ENCODE peak calls at places on chromosome 21, in ten cellular contexts. U is psoas muscle; O is cardiac fibroblast; K is IMR-90; N is kidney; P is AG04449; Z is H9; S is activated CD8-positive, alpha-beta T cell treated with anti-CD3 and anti-CD28 coated beads for 36 hours; A is MCF 10A; F is tibial artery. C is an unnamed sample.

GRCh38 chr21:45615145-45615711 is 28.3 kb upstream of the PCBP3 start:
- DNase-seq in F (peak), S (peak), N (peak), O (peak), K (peak), P (no peak), Z (peak), U (no peak), A (peak), C (peak)

GRCh38 chr21:39518845-39519205 is 67.1 kb downstream of the SH3BGR start:
- DNase-seq in U (no peak), F (no peak), P (no peak), K (no peak), A (peak), O (no peak), Z (no peak), N (no peak), S (no peak), C (no peak)

GRCh38 chr21:45030637-45031218 is 43.7 kb upstream of the ADARB1 start:
- DNase-seq in A (no peak), S (no peak), F (peak), O (peak), Z (peak), U (peak), N (no peak), K (no peak), P (no peak), C (no peak)

GRCh38 chr21:29477941-29478340 is 179.2 kb downstream of the BACH1 start:
- DNase-seq in F (no peak), A (peak), N (no peak), K (peak), O (peak), S (no peak), U (no peak), Z (no peak), P (no peak), C (no peak)

GRCh38 chr21:38938343-38938742 is 132.6 kb downstream of the ETS2 start:
- DNase-seq in U (no peak), K (peak), P (no peak), A (no peak), F (no peak), S (peak), O (peak), N (no peak), Z (no peak), C (no peak)

GRCh38 chr21:29163381-29164115 is 33.1 kb downstream of the MAP3K7CL start:
- DNase-seq in P (no peak), F (no peak), O (peak), N (no peak), S (no peak), A (peak), U (no peak), Z (no peak), K (no peak), C (no peak)

GRCh38 chr21:45287438-45288391 is at the start of gene POFUT2:
- DNase-seq in Z (peak), N (peak), F (peak), A (peak), S (peak), K (peak), P (no peak), U (peak), O (peak), C (peak)

GRCh38 chr21:46149205-46149901 is 6.0 kb downstream of the FTCD start:
- DNase-seq in U (no peak), N (peak), A (no peak), Z (no peak), O (no peak), F (peak), P (no peak), S (no peak), K (no peak), C (no peak)

GRCh38 chr21:27819299-27819698 is 852.4 kb upstream of the ADAMTS5 start:
- DNase-seq in K (no peak), U (no peak), F (no peak), A (no peak), Z (no peak), S (no peak), P (no peak), N (no peak), O (no peak), C (no peak)

GRCh38 chr21:33293136-33293535 is 27.0 kb downstream of the IL10RB start:
- DNase-seq in F (no peak), A (no peak), O (no peak), U (no peak), N (no peak), P (no peak), K (no peak), S (no peak), Z (no peak), C (no peak)

GRCh38 chr21:29104239-29104708 is 26.2 kb upstream of the MAP3K7CL start:
- DNase-seq in Z (no peak), S (no peak), N (no peak), K (peak), P (no peak), U (no peak), F (no peak), A (no peak), O (no peak), C (peak)

GRCh38 chr21:43362928-43363314 is 64.0 kb downstream of the SIK1 start:
- DNase-seq in F (no peak), A (no peak), Z (no peak), S (peak), U (no peak), P (no peak), K (no peak), N (no peak), O (no peak), C (no peak)

GRCh38 chr21:16588433-16588860 is 858.7 kb downstream of the USP25 start:
- DNase-seq in O (peak), S (no peak), N (peak), P (peak), K (peak), A (peak), F (peak), Z (peak), U (peak), C (no peak)

GRCh38 chr21:15549671-15550070 is 180.1 kb upstream of the USP25 start:
- DNase-seq in K (peak), U (no peak), Z (peak), F (no peak), S (no peak), P (peak), O (peak), A (peak), N (no peak), C (no peak)

GRCh38 chr21:18053151-18053550 is 191.5 kb upstream of the CHODL start:
- DNase-seq in N (no peak), S (no peak), K (no peak), O (no peak), F (no peak), U (no peak), Z (no peak), A (no peak), P (no peak), C (no peak)

GRCh38 chr21:19759836-19760235 is 1238.4 kb upstream of the NCAM2 start:
- DNase-seq in S (no peak), O (no peak), P (no peak), F (no peak), U (no peak), A (no peak), K (no peak), Z (no peak), N (peak), C (no peak)

GRCh38 chr21:28801906-28802305 is 190.8 kb downstream of the LTN1 start:
- DNase-seq in O (peak), N (no peak), K (peak), F (no peak), Z (no peak), P (no peak), U (no peak), A (no peak), S (no peak), C (no peak)

GRCh38 chr21:34189506-34189905 is 116.1 kb downstream of the MRPS6 start:
- DNase-seq in F (no peak), S (no peak), A (no peak), N (no peak), Z (no peak), K (no peak), U (no peak), O (no peak), P (no peak), C (no peak)

GRCh38 chr21:45886610-45887026 is 95.0 kb upstream of the COL6A1 start:
- DNase-seq in P (no peak), K (no peak), Z (no peak), N (peak), A (no peak), S (peak), U (peak), F (no peak), O (no peak), C (no peak)

GRCh38 chr21:29499229-29499628 is 200.5 kb downstream of the BACH1 start:
- DNase-seq in F (no peak), P (no peak), N (no peak), S (no peak), U (no peak), Z (no peak), O (no peak), K (no peak), A (no peak), C (no peak)

GRCh38 chr21:29342394-29342957 is 43.8 kb downstream of the BACH1 start:
- DNase-seq in S (peak), N (no peak), P (peak), U (peak), F (peak), A (peak), K (peak), Z (no peak), O (peak), C (peak)

GRCh38 chr21:46037338-46038325 is 56.1 kb downstream of the COL6A1 start:
- DNase-seq in P (no peak), S (no peak), Z (no peak), O (no peak), A (no peak), N (peak), K (no peak), F (no peak), U (no peak), C (peak)

GRCh38 chr21:40043423-40043822 is 176.2 kb downstream of the PCP4 start:
- DNase-seq in P (no peak), Z (no peak), O (no peak), S (no peak), U (no peak), F (no peak), K (no peak), N (no peak), A (no peak), C (no peak)

GRCh38 chr21:14943636-14944035 is 121.2 kb downstream of the NRIP1 start:
- DNase-seq in Z (no peak), A (no peak), S (no peak), N (no peak), F (no peak), O (no peak), U (no peak), K (peak), P (no peak), C (no peak)

DNA sequence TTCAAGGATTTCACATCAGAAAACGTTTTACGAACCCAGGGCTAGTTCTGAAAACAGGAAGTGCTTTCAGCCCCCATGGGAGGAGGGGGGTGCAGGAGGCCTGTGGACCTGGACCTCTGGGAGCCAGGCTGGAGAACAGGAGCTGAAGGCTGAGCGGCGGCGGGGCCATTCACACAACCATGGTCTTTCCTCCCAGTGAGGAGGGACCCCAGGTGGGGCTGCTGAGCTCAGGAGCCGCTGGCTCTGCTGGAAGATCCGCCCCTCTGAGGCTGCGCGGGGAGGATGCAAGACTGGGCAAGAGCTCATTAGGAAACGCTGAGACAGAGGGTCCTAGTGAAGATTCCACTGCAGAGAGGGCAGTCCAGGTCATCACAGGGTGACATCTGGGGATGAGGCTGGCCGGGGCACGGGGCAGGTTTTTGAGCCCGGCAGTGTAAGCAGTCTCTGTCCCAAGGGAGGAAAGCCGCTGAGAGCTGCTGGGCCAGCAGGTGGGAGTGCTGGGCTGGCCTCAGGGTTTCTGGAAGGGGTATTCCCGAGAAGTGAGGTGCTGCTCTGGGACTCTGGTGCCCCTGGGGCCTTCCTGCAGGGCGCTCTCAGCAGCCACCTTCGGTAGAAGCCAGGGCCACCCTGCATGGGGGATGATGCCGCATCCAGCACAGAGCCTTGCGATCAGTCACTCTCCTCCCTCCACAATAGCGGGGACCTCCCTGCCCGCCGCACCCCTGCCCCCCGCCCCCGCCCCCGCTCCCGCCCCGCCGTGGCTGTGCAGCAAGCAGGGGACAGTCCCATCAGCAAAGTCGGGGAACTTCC is 7.5 kb downstream of the MX2 start:
- DNase-seq in N (no peak), Z (peak), P (no peak), S (peak), A (no peak), U (peak), F (peak), K (no peak), O (peak), C (peak)
- TF ChIP-seq CTCF in N (no peak), Z (peak), P (no peak), S (peak), A (no peak), U (no peak), F (no peak), K (no peak), O (no peak), C (peak)

GRCh38 chr21:42237577-42237976 is 18.6 kb downstream of the ABCG1 start:
- DNase-seq in N (no peak), F (no peak), K (no peak), O (no peak), Z (no peak), U (peak), S (peak), P (no peak), A (no peak), C (no peak)

GRCh38 chr21:42239556-42239955 is 20.6 kb downstream of the ABCG1 start:
- DNase-seq in K (no peak), S (no peak), U (peak), O (no peak), A (no peak), F (no peak), P (no peak), Z (no peak), N (no peak), C (no peak)

GRCh38 chr21:42242611-42243010 is 23.7 kb downstream of the ABCG1 start:
- DNase-seq in N (peak), Z (no peak), A (no peak), K (no peak), F (no peak), S (no peak), O (no peak), P (no peak), U (peak), C (no peak)

GRCh38 chr21:42238185-42238934 is 19.4 kb downstream of the ABCG1 start:
- DNase-seq in K (no peak), O (no peak), Z (no peak), P (no peak), U (peak), S (peak), N (peak), A (no peak), F (no peak), C (no peak)

DNA sequence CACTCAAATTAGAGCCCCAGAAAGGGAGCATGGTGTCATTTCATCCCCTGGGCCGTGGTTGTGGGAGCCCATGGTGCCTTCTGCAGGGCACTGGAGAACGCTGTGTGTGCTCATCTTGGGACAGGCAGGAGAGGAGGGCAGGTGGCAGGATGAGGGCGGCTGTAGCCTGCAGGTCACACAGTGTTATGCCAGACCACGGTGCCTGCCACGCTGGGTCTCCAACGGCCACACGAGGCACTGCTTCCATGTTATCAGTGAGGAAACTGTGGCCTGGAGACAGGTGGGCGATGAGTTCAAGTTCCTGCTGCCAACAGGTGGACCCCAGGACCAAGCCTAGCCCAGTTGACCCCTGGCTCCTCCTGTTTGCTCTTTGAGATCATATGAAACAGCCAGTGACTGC is 21.0 kb downstream of the ABCG1 start:
- DNase-seq in N (no peak), S (peak), Z (no peak), P (no peak), K (no peak), A (no peak), F (no peak), U (peak), O (no peak), C (no peak)
- TF ChIP-seq CTCF in N (no peak), S (no peak), Z (peak), P (no peak), K (no peak), A (no peak), F (no peak), U (no peak), O (no peak), C (no peak)

GRCh38 chr21:37758997-37759396 is 157.3 kb downstream of the KCNJ6 start:
- DNase-seq in F (no peak), S (peak), P (no peak), K (peak), A (peak), Z (peak), U (no peak), N (no peak), O (peak), C (peak)
- TF ChIP-seq CTCF in F (peak), S (peak), P (peak), K (peak), A (peak), Z (peak), U (no peak), N (no peak), O (peak), C (peak)

DNA sequence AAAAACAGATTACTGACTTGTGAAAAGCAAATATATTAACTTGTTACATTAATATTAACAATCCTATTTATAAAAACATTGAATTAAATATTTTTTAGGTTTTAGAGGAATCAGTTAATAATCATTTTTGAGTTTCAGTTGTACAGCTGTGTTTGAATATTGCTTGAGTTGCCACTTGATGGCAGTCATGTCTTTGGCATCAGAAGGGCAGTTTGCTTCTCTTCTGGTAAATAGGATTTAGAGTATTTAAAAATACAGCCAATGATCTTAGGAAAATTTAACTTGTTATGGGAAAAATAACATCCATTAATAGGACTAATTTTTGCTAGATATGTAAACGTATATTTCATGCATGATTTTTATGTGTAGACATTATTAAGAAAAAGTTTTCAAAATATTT is 234.1 kb downstream of the NCAM2 start:
- DNase-seq in K (peak), U (no peak), P (peak), N (no peak), S (no peak), F (no peak), A (peak), Z (no peak), O (peak), C (no peak)
- TF ChIP-seq CTCF in K (peak), U (no peak), P (peak), N (peak), S (no peak), F (no peak), A (peak), Z (peak), O (peak), C (no peak)

GRCh38 chr21:25885880-25886279 is 151.1 kb downstream of the GABPA start:
- DNase-seq in A (no peak), U (no peak), K (no peak), O (peak), F (no peak), S (no peak), Z (no peak), N (no peak), P (no peak), C (no peak)

GRCh38 chr21:25888711-25889110 is 153.9 kb downstream of the GABPA start:
- DNase-seq in Z (no peak), A (no peak), S (no peak), K (no peak), P (no peak), F (no peak), U (no peak), O (no peak), N (no peak), C (no peak)

GRCh38 chr21:25885405-25885804 is 150.6 kb downstream of the GABPA start:
- DNase-seq in O (peak), F (no peak), U (no peak), S (no peak), P (no peak), A (no peak), Z (no peak), N (no peak), K (no peak), C (no peak)

GRCh38 chr21:25887646-25888321 is 153.0 kb downstream of the GABPA start:
- DNase-seq in A (no peak), P (no peak), F (no peak), O (no peak), N (no peak), Z (no peak), S (no peak), U (no peak), K (no peak), C (no peak)

GRCh38 chr21:25887166-25887565 is 152.4 kb downstream of the GABPA start:
- DNase-seq in K (no peak), O (peak), N (no peak), Z (no peak), A (no peak), S (no peak), F (no peak), U (no peak), P (no peak), C (no peak)
- TF ChIP-seq CTCF in K (peak), O (peak), N (no peak), Z (peak), A (no peak), S (no peak), F (no peak), U (no peak), P (no peak), C (no peak)

DNA sequence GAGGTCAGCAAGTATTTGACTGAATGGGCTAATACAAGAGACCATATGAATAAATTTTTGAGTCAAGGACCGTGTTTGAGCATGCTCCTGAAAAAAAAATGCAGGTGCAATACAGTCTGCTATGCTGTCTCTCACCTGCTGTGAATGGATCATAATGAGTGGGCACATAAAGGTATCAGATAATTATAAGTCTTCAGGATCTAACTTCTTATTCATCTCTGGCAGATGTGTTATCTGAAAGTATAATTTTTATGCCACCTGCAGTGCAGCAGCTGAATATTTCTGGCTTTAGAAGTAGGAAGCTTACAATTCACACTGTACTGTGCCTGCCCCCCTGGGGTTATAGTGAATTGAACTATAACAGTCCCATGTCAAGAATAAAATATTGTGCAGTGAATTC is 333.3 kb downstream of the MRPL39 start:
- DNase-seq in Z (no peak), N (no peak), A (no peak), F (no peak), P (no peak), O (no peak), S (no peak), U (no peak), K (no peak), C (no peak)
- TF ChIP-seq CTCF in Z (no peak), N (no peak), A (no peak), F (no peak), P (no peak), O (no peak), S (no peak), U (no peak), K (no peak), C (no peak)

DNA sequence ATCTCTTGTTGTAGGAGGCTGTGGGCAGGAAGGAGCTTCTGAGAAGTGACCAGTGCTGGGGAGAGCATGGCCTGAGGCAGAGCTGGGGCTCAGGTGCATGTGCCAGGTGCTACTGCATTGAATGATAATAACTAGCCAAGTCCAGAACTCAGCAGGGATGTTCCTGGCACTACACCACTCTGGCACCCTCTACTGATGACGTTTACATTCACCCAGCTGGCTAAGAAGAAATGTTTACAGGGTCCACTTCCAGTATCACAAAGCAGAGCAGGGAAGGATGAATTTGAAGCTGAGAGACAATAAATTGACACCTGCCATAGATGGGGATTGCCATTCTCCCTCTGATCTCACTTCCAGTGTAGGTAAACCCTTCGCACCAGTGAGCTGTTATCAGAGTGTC is 411.8 kb downstream of the SETD4 start:
- DNase-seq in O (no peak), U (no peak), Z (no peak), K (no peak), A (peak), P (no peak), F (no peak), S (no peak), N (no peak), C (no peak)
- TF ChIP-seq CTCF in O (no peak), U (no peak), Z (peak), K (no peak), A (no peak), P (no peak), F (no peak), S (no peak), N (no peak), C (no peak)